ENCODE peak calls at places on chromosomes 11 and 22, in six cellular contexts. L, Z, U, X, T and J are unnamed samples.

GRCh38 chr11:75547617-75548054 is 14.4 kb upstream of the SERPINH1 start:
- DNase-seq in L (peak), Z (peak), U (no peak), X (peak), T (peak), J (peak)

GRCh38 chr11:14078941-14079522 is 116.5 kb downstream of the SPON1 start:
- DNase-seq in L (no peak), Z (no peak), U (no peak), X (no peak), T (no peak), J (no peak)

GRCh38 chr11:7532395-7532794 is 18.6 kb downstream of the PPFIBP2 start:
- DNase-seq in L (no peak), Z (no peak), U (no peak), X (no peak), T (no peak), J (no peak)

GRCh38 chr11:94519478-94520084 is 7.3 kb downstream of the C11orf97 start:
- DNase-seq in L (peak), Z (no peak), U (no peak), X (peak), T (no peak), J (no peak)

GRCh38 chr11:9461068-9461759 is 402 bp downstream of the ZNF143 start:
- DNase-seq in L (peak), Z (peak), U (peak), X (peak), T (peak), J (peak)

GRCh38 chr11:93225642-93226041 is 27.9 kb upstream of the SLC36A4 start:
- DNase-seq in L (peak), Z (peak), U (no peak), X (peak), T (no peak), J (no peak)

GRCh38 chr11:34337016-34337415 is 20.8 kb downstream of the ABTB2 start:
- DNase-seq in L (no peak), Z (no peak), U (no peak), X (no peak), T (no peak), J (no peak)

GRCh38 chr22:19046719-19047609 is 75.2 kb downstream of the DGCR2 start:
- DNase-seq in L (no peak), Z (no peak), U (no peak), X (no peak), T (no peak), J (no peak)

GRCh38 chr11:116123739-116124138 is 619.5 kb upstream of the CADM1 start:
- DNase-seq in L (no peak), Z (no peak), U (no peak), X (no peak), T (no peak), J (no peak)

GRCh38 chr22:22605074-22605404 is 39.4 kb upstream of the GGTLC2 start:
- DNase-seq in L (no peak), Z (no peak), U (no peak), X (no peak), T (no peak), J (no peak)

GRCh38 chr11:70271635-70271953 is 1.1 kb downstream of the PPFIA1 start:
- DNase-seq in L (no peak), Z (no peak), U (no peak), X (no peak), T (no peak), J (no peak)

GRCh38 chr22:46660604-46661201 is 40.5 kb downstream of the GRAMD4 start:
- DNase-seq in L (no peak), Z (no peak), U (no peak), X (no peak), T (no peak), J (peak)

GRCh38 chr22:35921777-35922176 is 106.8 kb downstream of the RBFOX2 start:
- DNase-seq in L (peak), Z (peak), U (peak), X (peak), T (peak), J (peak)

GRCh38 chr11:65181569-65182257 is at the start of gene CAPN1:
- DNase-seq in L (peak), Z (peak), U (peak), X (peak), T (peak), J (peak)

GRCh38 chr11:70358797-70359196 is 39.5 kb upstream of the CTTN start:
- DNase-seq in L (no peak), Z (no peak), U (no peak), X (no peak), T (no peak), J (no peak)

GRCh38 chr11:121180183-121180582 is 79.1 kb downstream of the TECTA start:
- DNase-seq in L (no peak), Z (no peak), U (no peak), X (no peak), T (no peak), J (no peak)

GRCh38 chr11:68003846-68004550 is at the start of gene UNC93B1:
- DNase-seq in L (peak), Z (peak), U (peak), X (peak), T (peak), J (peak)

GRCh38 chr11:102599642-102600261 is 25.4 kb downstream of the MMP20 start:
- DNase-seq in L (peak), Z (peak), U (no peak), X (peak), T (no peak), J (no peak)

GRCh38 chr11:118927554-118928107 is 1.9 kb upstream of the BCL9L start:
- DNase-seq in L (no peak), Z (no peak), U (no peak), X (no peak), T (no peak), J (no peak)

GRCh38 chr11:15622231-15622890 is 507.6 kb downstream of the INSC start:
- DNase-seq in L (no peak), Z (no peak), U (no peak), X (no peak), T (no peak), J (no peak)

GRCh38 chr11:19788435-19788834 is 75.8 kb downstream of the NAV2 start:
- DNase-seq in L (no peak), Z (no peak), U (no peak), X (no peak), T (no peak), J (no peak)

GRCh38 chr11:117071344-117071787 is 26.9 kb downstream of the SIK3 start:
- DNase-seq in L (peak), Z (peak), U (no peak), X (peak), T (peak), J (peak)

GRCh38 chr11:26045082-26045481 is 286.8 kb upstream of the ANO3 start:
- DNase-seq in L (no peak), Z (no peak), U (no peak), X (no peak), T (no peak), J (no peak)

GRCh38 chr11:113593698-113594308 is 112.3 kb downstream of the TMPRSS5 start:
- DNase-seq in L (peak), Z (no peak), U (no peak), X (no peak), T (no peak), J (no peak)

GRCh38 chr22:35591696-35592417 is 25.3 kb downstream of the MB start:
- DNase-seq in L (no peak), Z (no peak), U (no peak), X (no peak), T (no peak), J (no peak)

GRCh38 chr11:104881117-104881794 is 17.0 kb downstream of the CASP12 start:
- DNase-seq in L (no peak), Z (no peak), U (no peak), X (no peak), T (no peak), J (no peak)

GRCh38 chr11:20337526-20338154 is 25.9 kb upstream of the HTATIP2 start:
- DNase-seq in L (peak), Z (peak), U (no peak), X (peak), T (peak), J (no peak)

GRCh38 chr11:57735655-57736298 is 5.5 kb upstream of the SELENOH start:
- DNase-seq in L (no peak), Z (no peak), U (no peak), X (no peak), T (no peak), J (no peak)

GRCh38 chr11:111409915-111410314 is 30.8 kb upstream of the POU2AF1 start:
- DNase-seq in L (no peak), Z (no peak), U (no peak), X (no peak), T (no peak), J (no peak)

GRCh38 chr11:47913569-47914244 is 65.6 kb upstream of the NUP160 start:
- DNase-seq in L (no peak), Z (peak), U (no peak), X (no peak), T (no peak), J (no peak)

GRCh38 chr22:20779014-20779812 is 5.3 kb downstream of the SERPIND1 start:
- DNase-seq in L (no peak), Z (no peak), U (no peak), X (no peak), T (peak), J (no peak)